ENCODE peak calls at places on chromosome 19, in eight cellular contexts. G, A, J, B, R, W, D and H are unnamed samples.

GRCh38 chr19:58091251-58091995 is 6.6 kb downstream of the ZSCAN18 start:
- DNase-seq in W (no peak), J (no peak), D (no peak), R (no peak), G (no peak), A (no peak), B (no peak), H (no peak)

GRCh38 chr19:50275577-50276368 is 53.4 kb downstream of the KCNC3 start:
- DNase-seq in A (no peak), W (no peak), D (no peak), R (no peak), B (no peak), J (no peak), G (peak; percentile 33), H (no peak)

GRCh38 chr19:46349311-46349993 is 2.6 kb downstream of the PPP5C start:
- DNase-seq in A (no peak), J (no peak), B (no peak), W (no peak), D (no peak), R (no peak), G (no peak), H (no peak)

GRCh38 chr19:11821474-11821873 is 7.4 kb downstream of the ZNF440 start:
- DNase-seq in W (no peak), A (no peak), G (no peak), R (no peak), D (peak; percentile 58), J (no peak), B (peak; percentile 54), H (no peak)

GRCh38 chr19:20035935-20036334 is 3.4 kb downstream of the ZNF682 start:
- DNase-seq in B (no peak), J (no peak), A (no peak), D (no peak), W (no peak), G (no peak), R (no peak), H (no peak)

GRCh38 chr19:48568345-48568886 is 16.4 kb downstream of the SULT2B1 start:
- DNase-seq in G (peak; percentile 39), B (peak; percentile 91), A (peak; percentile 96), W (no peak), D (peak; percentile 93), J (no peak), R (no peak), H (peak; percentile 88)

GRCh38 chr19:19538767-19539166 is 702 bp downstream of the CILP2 start:
- DNase-seq in A (no peak), D (no peak), G (no peak), R (no peak), W (peak; percentile 22), J (no peak), B (peak; percentile 33), H (no peak)

GRCh38 chr19:51407631-51408131 is 9.8 kb downstream of the SIGLEC10 start:
- DNase-seq in G (no peak), J (peak; percentile 67), A (no peak), W (peak; percentile 47), B (peak; percentile 44), R (no peak), D (peak; percentile 22), H (no peak)

GRCh38 chr19:6674868-6675305 is 4.9 kb upstream of the TNFSF14 start:
- DNase-seq in A (no peak), D (peak; percentile 54), G (peak; percentile 27), B (peak; percentile 82), J (no peak), W (peak; percentile 65), R (peak; percentile 73), H (no peak)

GRCh38 chr19:16328824-16329482 is 4.3 kb downstream of the KLF2 start:
- DNase-seq in D (peak; percentile 59), G (no peak), W (no peak), B (no peak), J (no peak), A (no peak), R (no peak), H (no peak)
- TF ChIP-seq CTCF in D (no peak), G (no peak), W (no peak), B (peak; percentile 7), J (peak; percentile 17), A (no peak), R (no peak), H (no peak)

DNA sequence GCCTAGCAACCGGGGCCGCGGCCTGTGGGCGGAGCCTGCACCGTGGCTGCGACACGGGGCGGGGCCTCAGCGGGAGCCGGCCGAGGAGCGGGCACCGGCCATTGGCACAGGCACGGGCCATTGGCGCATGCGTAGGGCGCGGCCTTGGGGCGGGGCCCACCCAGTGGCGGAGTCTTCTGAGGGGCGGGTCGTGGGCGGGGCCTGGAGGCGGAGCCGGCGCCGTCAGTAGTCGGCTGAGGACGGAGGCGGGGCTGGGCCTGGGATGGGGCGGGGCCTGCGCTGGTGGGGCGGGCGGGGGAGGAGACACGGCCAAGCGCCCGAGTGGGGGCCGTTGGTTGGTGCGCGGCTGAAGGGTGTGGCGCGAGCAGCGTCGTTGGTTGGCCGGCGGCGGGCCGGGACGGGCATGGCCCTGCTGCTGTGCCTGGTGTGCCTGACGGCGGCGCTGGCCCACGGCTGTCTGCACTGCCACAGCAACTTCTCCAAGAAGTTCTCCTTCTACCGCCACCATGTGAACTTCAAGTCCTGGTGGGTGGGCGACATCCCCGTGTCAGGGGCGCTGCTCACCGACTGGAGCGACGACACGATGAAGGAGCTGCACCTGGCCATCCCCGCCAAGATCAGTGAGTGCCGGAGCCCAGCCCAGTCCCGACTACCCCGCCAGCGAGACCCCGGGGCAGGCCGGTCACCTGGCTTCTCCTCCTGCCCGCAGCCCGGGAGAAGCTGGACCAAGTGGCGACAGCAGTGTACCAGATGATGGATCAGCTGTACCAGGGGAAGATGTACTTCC is at the start of gene IZUMO4:
- DNase-seq in G (peak; percentile 100), J (peak; percentile 97), B (peak; percentile 99), A (peak; percentile 99), R (peak; percentile 100), W (peak; percentile 100), D (peak; percentile 97), H (peak; percentile 100)
- TF ChIP-seq CTCF in G (peak; percentile 13), J (no peak), B (peak; percentile 36), A (peak; percentile 63), R (peak; percentile 24), W (no peak), D (peak; percentile 41), H (peak; percentile 59)

GRCh38 chr19:37466798-37467607 is at the start of gene ZNF569:
- DNase-seq in W (peak; percentile 88), R (peak; percentile 94), D (peak; percentile 95), J (peak; percentile 47), B (peak; percentile 97), A (peak; percentile 94), G (peak; percentile 80), H (peak; percentile 92)
- TF ChIP-seq CTCF in W (no peak), R (no peak), D (no peak), J (no peak), B (no peak), A (no peak), G (no peak), H (no peak)

GRCh38 chr19:55339225-55340143 is at the start of gene KMT5C:
- DNase-seq in A (peak; percentile 100), G (peak; percentile 100), D (peak; percentile 100), W (peak; percentile 100), J (peak; percentile 100), B (peak; percentile 100), R (peak; percentile 100), H (peak; percentile 100)

GRCh38 chr19:55340144-55340783 is 588 bp downstream of the KMT5C start:
- DNase-seq in B (no peak), D (no peak), J (peak; percentile 51), R (peak; percentile 55), W (no peak), A (no peak), G (no peak), H (no peak)

GRCh38 chr19:55341191-55342043 is 1.7 kb downstream of the KMT5C start:
- DNase-seq in W (peak; percentile 83), G (peak; percentile 83), D (peak; percentile 47), B (peak; percentile 73), R (no peak), J (peak; percentile 87), A (peak; percentile 33), H (no peak)

GRCh38 chr19:55342044-55342531 is 2.4 kb downstream of the KMT5C start:
- DNase-seq in W (no peak), B (no peak), R (no peak), D (no peak), A (no peak), G (no peak), J (no peak), H (no peak)

DNA sequence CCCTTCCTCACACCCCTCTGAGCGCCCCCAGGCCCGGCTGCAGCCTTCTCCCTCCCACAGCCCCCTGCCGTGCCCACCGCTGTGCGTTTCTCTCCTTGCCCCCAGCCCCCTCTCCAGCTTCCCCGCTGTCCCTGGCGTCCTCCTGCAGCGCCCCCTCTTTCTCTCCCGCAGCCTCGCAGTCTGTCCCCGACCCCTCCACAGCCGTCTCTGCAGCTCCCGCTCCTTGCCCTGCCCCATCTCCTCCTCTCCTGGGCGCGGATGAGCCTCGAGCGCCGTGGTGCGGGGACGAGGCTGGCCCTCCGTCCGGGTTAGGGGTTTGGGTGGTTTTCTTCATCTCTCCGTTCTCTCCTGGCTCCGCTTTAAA is 1.1 kb downstream of the KMT5C start:
- DNase-seq in J (no peak), D (no peak), B (no peak), A (no peak), W (peak; percentile 47), G (peak; percentile 47), R (no peak), H (no peak)
- TF ChIP-seq CTCF in J (no peak), D (no peak), B (peak; percentile 23), A (peak; percentile 9), W (no peak), G (no peak), R (no peak), H (no peak)

GRCh38 chr19:10230904-10231623 is at the start of gene S1PR2:
- DNase-seq in W (peak; percentile 86), A (peak; percentile 49), J (peak; percentile 86), D (peak; percentile 73), R (peak; percentile 69), B (peak; percentile 90), G (peak; percentile 92), H (peak; percentile 94)

GRCh38 chr19:10230155-10230903 is 802 bp downstream of the S1PR2 start:
- DNase-seq in J (peak; percentile 53), A (no peak), R (peak; percentile 53), G (peak; percentile 79), W (peak; percentile 69), B (peak; percentile 75), D (peak; percentile 64), H (no peak)

GRCh38 chr19:10228393-10228792 is 2.7 kb downstream of the S1PR2 start:
- DNase-seq in W (no peak), D (no peak), J (no peak), B (no peak), G (no peak), R (no peak), A (no peak), H (no peak)

GRCh38 chr19:10227215-10227971 is 3.7 kb downstream of the S1PR2 start:
- DNase-seq in R (no peak), J (no peak), G (peak; percentile 35), A (peak; percentile 16), D (peak; percentile 55), W (peak; percentile 52), B (peak; percentile 38), H (no peak)

GRCh38 chr19:10228925-10229324 is 2.2 kb downstream of the S1PR2 start:
- DNase-seq in G (peak; percentile 36), J (peak; percentile 61), W (peak; percentile 54), R (no peak), D (peak; percentile 60), A (no peak), B (peak; percentile 57), H (no peak)
- TF ChIP-seq CTCF in G (peak; percentile 45), J (peak; percentile 31), W (peak; percentile 58), R (peak; percentile 46), D (peak; percentile 67), A (peak; percentile 29), B (peak; percentile 53), H (peak; percentile 58)

GRCh38 chr19:31882709-31883108 is 462.7 kb upstream of the ZNF507 start:
- DNase-seq in J (no peak), A (no peak), W (no peak), B (no peak), D (no peak), R (no peak), G (no peak), H (no peak)
- TF ChIP-seq CTCF in J (no peak), A (no peak), W (no peak), B (no peak), D (no peak), R (no peak), G (no peak), H (no peak)